ENCODE peak calls at places on chromosomes 13 and 19, in five cellular contexts. One of them, this sample, is unnamed.

GRCh38 chr13:78121459-78122348 is 203.1 kb upstream of the EDNRB start:
- DNase-seq in transverse colon: peak; percentile 16
- DNase-seq in Peyer's patch: no peak
- DNase-seq in stomach: peak; percentile 46
- DNase-seq in adrenal gland: peak; percentile 79
- DNase-seq in this sample: no peak

GRCh38 chr13:26785845-26786630 is 25.5 kb upstream of the GPR12 start:
- DNase-seq in transverse colon: peak; percentile 37
- DNase-seq in Peyer's patch: no peak
- DNase-seq in stomach: peak; percentile 28
- DNase-seq in adrenal gland: no peak
- DNase-seq in this sample: peak; percentile 73

GRCh38 chr19:1181606-1182005 is 7.5 kb upstream of the SBNO2 start:
- DNase-seq in transverse colon: peak; percentile 68
- DNase-seq in Peyer's patch: peak; percentile 61
- DNase-seq in stomach: peak; percentile 86
- DNase-seq in adrenal gland: no peak
- DNase-seq in this sample: peak; percentile 68

GRCh38 chr13:85828094-85828684 is 29.0 kb upstream of the SLITRK6 start:
- DNase-seq in transverse colon: no peak
- DNase-seq in Peyer's patch: no peak
- DNase-seq in stomach: no peak
- DNase-seq in adrenal gland: no peak
- DNase-seq in this sample: no peak

GRCh38 chr19:51277112-51277511 is 26.2 kb downstream of the SIGLECL1 start:
- DNase-seq in transverse colon: no peak
- DNase-seq in Peyer's patch: no peak
- DNase-seq in stomach: no peak
- DNase-seq in adrenal gland: no peak
- DNase-seq in this sample: no peak

GRCh38 chr13:62185631-62186256 is 770.1 kb upstream of the PCDH20 start:
- DNase-seq in transverse colon: no peak
- DNase-seq in Peyer's patch: no peak
- DNase-seq in stomach: no peak
- DNase-seq in adrenal gland: no peak
- DNase-seq in this sample: no peak

GRCh38 chr19:51258165-51258564 is 7.3 kb downstream of the SIGLECL1 start:
- DNase-seq in transverse colon: no peak
- DNase-seq in Peyer's patch: no peak
- DNase-seq in stomach: no peak
- DNase-seq in adrenal gland: no peak
- DNase-seq in this sample: no peak

GRCh38 chr19:5547881-5548280 is 19.9 kb downstream of the TINCR start:
- DNase-seq in transverse colon: peak; percentile 33
- DNase-seq in Peyer's patch: peak; percentile 56
- DNase-seq in stomach: peak; percentile 31
- DNase-seq in adrenal gland: peak; percentile 63
- DNase-seq in this sample: no peak

GRCh38 chr13:59587030-59587429 is 576.7 kb downstream of the DIAPH3 start:
- DNase-seq in transverse colon: no peak
- DNase-seq in Peyer's patch: no peak
- DNase-seq in stomach: no peak
- DNase-seq in adrenal gland: no peak
- DNase-seq in this sample: no peak

GRCh38 chr19:12034610-12035009 is 869 bp downstream of the ZNF433 start:
- DNase-seq in transverse colon: no peak
- DNase-seq in Peyer's patch: no peak
- DNase-seq in stomach: no peak
- DNase-seq in adrenal gland: no peak
- DNase-seq in this sample: no peak

GRCh38 chr19:54521860-54522513 is 19.4 kb downstream of the LAIR2 start:
- DNase-seq in transverse colon: no peak
- DNase-seq in Peyer's patch: no peak
- DNase-seq in stomach: no peak
- DNase-seq in adrenal gland: no peak
- DNase-seq in this sample: no peak

GRCh38 chr19:7489609-7490044 is 792 bp upstream of the PEX11G start:
- DNase-seq in transverse colon: peak; percentile 61
- DNase-seq in Peyer's patch: no peak
- DNase-seq in stomach: no peak
- DNase-seq in adrenal gland: no peak
- DNase-seq in this sample: no peak

GRCh38 chr13:49791753-49792549 is 531 bp downstream of the KPNA3 start:
- DNase-seq in transverse colon: peak; percentile 58
- DNase-seq in Peyer's patch: no peak
- DNase-seq in stomach: peak; percentile 47
- DNase-seq in adrenal gland: peak; percentile 74
- DNase-seq in this sample: no peak

GRCh38 chr19:12695090-12695489 is 1.3 kb downstream of the FBXW9 start:
- DNase-seq in transverse colon: no peak
- DNase-seq in Peyer's patch: no peak
- DNase-seq in stomach: no peak
- DNase-seq in adrenal gland: no peak
- DNase-seq in this sample: no peak

GRCh38 chr19:45763691-45764294 is 5.3 kb downstream of the SIX5 start:
- DNase-seq in transverse colon: no peak
- DNase-seq in Peyer's patch: no peak
- DNase-seq in stomach: no peak
- DNase-seq in adrenal gland: no peak
- DNase-seq in this sample: no peak

GRCh38 chr19:11881151-11881800 is 6.3 kb upstream of the ZNF69 start:
- DNase-seq in transverse colon: peak; percentile 73
- DNase-seq in Peyer's patch: peak; percentile 51
- DNase-seq in stomach: peak; percentile 76
- DNase-seq in adrenal gland: peak; percentile 77
- DNase-seq in this sample: no peak

GRCh38 chr19:45419396-45419795 is 4.3 kb downstream of the ERCC1 start:
- DNase-seq in transverse colon: peak; percentile 61
- DNase-seq in Peyer's patch: no peak
- DNase-seq in stomach: no peak
- DNase-seq in adrenal gland: no peak
- DNase-seq in this sample: no peak

GRCh38 chr19:41570639-41571112 is 5.3 kb upstream of the CEACAM21 start:
- DNase-seq in transverse colon: peak; percentile 84
- DNase-seq in Peyer's patch: peak; percentile 83
- DNase-seq in stomach: peak; percentile 86
- DNase-seq in adrenal gland: peak; percentile 88
- DNase-seq in this sample: no peak

GRCh38 chr19:49836176-49837008 is 14.6 kb upstream of the PTOV1 start:
- DNase-seq in transverse colon: no peak
- DNase-seq in Peyer's patch: no peak
- DNase-seq in stomach: no peak
- DNase-seq in adrenal gland: no peak
- DNase-seq in this sample: no peak

GRCh38 chr13:27926644-27927434 is 7.0 kb downstream of the PDX1 start:
- DNase-seq in transverse colon: no peak
- DNase-seq in Peyer's patch: no peak
- DNase-seq in stomach: no peak
- DNase-seq in adrenal gland: no peak
- DNase-seq in this sample: no peak

GRCh38 chr19:52007436-52007804 is 591 bp downstream of the ZNF615 start:
- DNase-seq in transverse colon: no peak
- DNase-seq in Peyer's patch: no peak
- DNase-seq in stomach: no peak
- DNase-seq in adrenal gland: no peak
- DNase-seq in this sample: no peak

GRCh38 chr13:114161644-114162532 is 17.2 kb upstream of the CFAP97D2 start:
- DNase-seq in transverse colon: peak; percentile 84
- DNase-seq in Peyer's patch: peak; percentile 61
- DNase-seq in stomach: peak; percentile 59
- DNase-seq in adrenal gland: peak; percentile 64
- DNase-seq in this sample: no peak

GRCh38 chr13:33815011-33815550 is 2.9 kb upstream of the RFC3 start:
- DNase-seq in transverse colon: no peak
- DNase-seq in Peyer's patch: no peak
- DNase-seq in stomach: no peak
- DNase-seq in adrenal gland: no peak
- DNase-seq in this sample: no peak

GRCh38 chr13:104737713-104738112 is 1671.5 kb upstream of the SLC10A2 start:
- DNase-seq in transverse colon: no peak
- DNase-seq in Peyer's patch: no peak
- DNase-seq in stomach: no peak
- DNase-seq in adrenal gland: no peak
- DNase-seq in this sample: no peak

GRCh38 chr13:77425705-77426104 is 98.8 kb upstream of the MYCBP2 start:
- DNase-seq in transverse colon: no peak
- DNase-seq in Peyer's patch: no peak
- DNase-seq in stomach: no peak
- DNase-seq in adrenal gland: no peak
- DNase-seq in this sample: no peak

GRCh38 chr19:33302175-33302973 is at the start of gene CEBPA:
- DNase-seq in transverse colon: peak; percentile 88
- DNase-seq in Peyer's patch: peak; percentile 91
- DNase-seq in stomach: peak; percentile 90
- DNase-seq in adrenal gland: no peak
- DNase-seq in this sample: no peak

GRCh38 chr13:66723606-66724005 is 506.5 kb downstream of the PCDH9 start:
- DNase-seq in transverse colon: no peak
- DNase-seq in Peyer's patch: no peak
- DNase-seq in stomach: no peak
- DNase-seq in adrenal gland: no peak
- DNase-seq in this sample: no peak

GRCh38 chr13:46198794-46199193 is 12.9 kb upstream of the LRRC63 start:
- DNase-seq in transverse colon: no peak
- DNase-seq in Peyer's patch: no peak
- DNase-seq in stomach: no peak
- DNase-seq in adrenal gland: no peak
- DNase-seq in this sample: no peak

GRCh38 chr13:31670831-31671617 is 68.3 kb upstream of the RXFP2 start:
- DNase-seq in transverse colon: no peak
- DNase-seq in Peyer's patch: no peak
- DNase-seq in stomach: no peak
- DNase-seq in adrenal gland: no peak
- DNase-seq in this sample: no peak

GRCh38 chr13:24878340-24878739 is 114.4 kb downstream of the RNF17 start:
- DNase-seq in transverse colon: no peak
- DNase-seq in Peyer's patch: no peak
- DNase-seq in stomach: no peak
- DNase-seq in adrenal gland: no peak
- DNase-seq in this sample: no peak

GRCh38 chr13:20303636-20304035 is 71.5 kb upstream of the GJB6 start:
- DNase-seq in transverse colon: no peak
- DNase-seq in Peyer's patch: no peak
- DNase-seq in stomach: no peak
- DNase-seq in adrenal gland: no peak
- DNase-seq in this sample: no peak

GRCh38 chr13:32932376-32932775 is 83.8 kb upstream of the KL start:
- DNase-seq in transverse colon: no peak
- DNase-seq in Peyer's patch: no peak
- DNase-seq in stomach: no peak
- DNase-seq in adrenal gland: no peak
- DNase-seq in this sample: no peak

GRCh38 chr19:3389876-3390361 is 23.5 kb downstream of the NFIC start:
- DNase-seq in transverse colon: no peak
- DNase-seq in Peyer's patch: no peak
- DNase-seq in stomach: peak; percentile 35
- DNase-seq in adrenal gland: no peak
- DNase-seq in this sample: no peak

GRCh38 chr13:74005320-74006154 is 128.7 kb downstream of the KLF12 start:
- DNase-seq in transverse colon: no peak
- DNase-seq in Peyer's patch: no peak
- DNase-seq in stomach: no peak
- DNase-seq in adrenal gland: no peak
- DNase-seq in this sample: no peak

GRCh38 chr19:18340990-18341868 is 831 bp downstream of the PGPEP1 start:
- DNase-seq in transverse colon: peak; percentile 78
- DNase-seq in Peyer's patch: peak; percentile 88
- DNase-seq in stomach: peak; percentile 56
- DNase-seq in adrenal gland: peak; percentile 87
- DNase-seq in this sample: peak; percentile 77
- TF ChIP-seq POLR2A in transverse colon: peak; percentile 72
- TF ChIP-seq POLR2A in Peyer's patch: no peak
- TF ChIP-seq POLR2A in stomach: no peak
- TF ChIP-seq POLR2A in adrenal gland: no peak
- TF ChIP-seq POLR2A in this sample: peak; percentile 21

DNA sequence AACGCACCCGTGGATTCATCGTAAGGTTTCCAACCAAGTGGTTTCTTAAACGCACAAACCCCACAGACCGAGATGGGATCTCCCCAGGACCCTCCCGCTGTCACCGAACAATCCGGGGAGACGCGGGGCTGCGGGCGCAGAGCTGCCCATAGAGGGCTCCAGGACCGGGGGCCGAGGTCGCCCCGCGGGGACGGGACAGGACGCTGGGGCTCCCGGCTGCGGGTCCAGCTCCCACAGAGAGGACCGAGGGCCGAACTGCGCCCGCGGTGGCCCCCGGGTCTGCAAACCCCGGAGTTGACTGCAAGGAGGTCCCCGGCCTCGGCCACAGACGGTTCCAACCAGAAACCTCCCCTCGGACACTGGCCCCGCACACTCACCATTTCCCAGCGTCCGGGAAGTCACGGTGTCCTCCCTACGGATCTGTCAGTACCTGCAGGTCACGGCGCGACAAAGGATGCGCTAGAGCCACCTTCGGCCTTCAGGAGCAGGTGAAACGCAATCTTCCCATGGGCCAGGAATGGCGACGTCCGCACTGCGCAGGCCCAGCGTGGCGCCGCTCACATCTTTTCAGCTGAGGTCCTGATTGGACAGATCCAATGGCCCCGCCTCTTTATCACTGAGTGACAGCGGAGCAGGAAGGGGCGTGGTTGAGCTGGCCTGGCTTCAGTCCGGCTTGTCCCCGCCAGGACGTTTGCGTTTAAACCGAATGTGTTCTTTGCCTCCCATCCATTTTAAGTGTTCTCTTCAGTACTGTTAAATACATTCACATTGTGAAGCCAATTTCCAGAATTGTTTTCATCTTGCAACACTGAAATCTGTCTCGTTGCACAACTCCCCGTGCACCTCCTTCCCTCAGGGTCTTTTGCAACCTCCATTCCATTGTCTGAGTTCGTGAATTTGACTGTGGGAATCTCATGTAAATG is at the start of gene ZNF14:
- DNase-seq in transverse colon: peak; percentile 95
- DNase-seq in Peyer's patch: peak; percentile 85
- DNase-seq in stomach: peak; percentile 95
- DNase-seq in adrenal gland: peak; percentile 98
- DNase-seq in this sample: peak; percentile 95
- TF ChIP-seq CTCF in transverse colon: no peak
- TF ChIP-seq CTCF in Peyer's patch: no peak
- TF ChIP-seq CTCF in stomach: no peak
- TF ChIP-seq CTCF in adrenal gland: no peak
- TF ChIP-seq CTCF in this sample: no peak

DNA sequence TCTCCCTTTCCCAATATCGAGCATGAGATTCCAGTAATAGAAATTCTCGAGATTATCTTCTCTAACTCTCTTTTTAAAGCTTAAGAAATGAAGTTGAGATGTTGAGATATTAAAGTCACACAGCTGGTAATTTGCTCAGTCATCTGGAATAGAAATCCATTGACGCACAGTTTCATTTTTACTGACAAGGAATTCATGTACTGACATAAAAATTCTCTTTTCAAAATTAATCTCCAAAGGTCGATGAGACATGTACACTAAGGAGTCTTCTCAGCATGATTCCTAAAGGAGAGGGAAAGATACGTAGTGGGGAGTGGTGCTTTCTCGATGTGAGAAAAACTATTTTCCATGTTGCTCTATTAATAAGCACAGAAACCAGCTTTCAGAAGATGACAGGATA is 1639.5 kb upstream of the MIR17HG start:
- DNase-seq in transverse colon: no peak
- DNase-seq in Peyer's patch: no peak
- DNase-seq in stomach: no peak
- DNase-seq in adrenal gland: no peak
- DNase-seq in this sample: no peak
- H3K27ac ChIP-seq in transverse colon: no peak overlapping the region
- H3K27ac ChIP-seq in Peyer's patch: no peak overlapping the region
- H3K27ac ChIP-seq in stomach: no peak overlapping the region
- H3K27ac ChIP-seq in adrenal gland: no peak overlapping the region
- H3K27ac ChIP-seq in this sample: no peak overlapping the region

GRCh38 chr19:18203863-18204393 is at the start of gene RAB3A:
- DNase-seq in transverse colon: peak; percentile 100
- DNase-seq in Peyer's patch: peak; percentile 100
- DNase-seq in stomach: peak; percentile 100
- DNase-seq in adrenal gland: peak; percentile 100
- DNase-seq in this sample: peak; percentile 100
- TF ChIP-seq POLR2A in transverse colon: peak; percentile 79
- TF ChIP-seq POLR2A in Peyer's patch: peak; percentile 66
- TF ChIP-seq POLR2A in stomach: no peak
- TF ChIP-seq POLR2A in adrenal gland: peak; percentile 76
- TF ChIP-seq POLR2A in this sample: no peak